ENCODE peak calls at places on chromosomes 6 and 20, in six cellular contexts. X is CD8-positive, alpha-beta memory T cell; O is CD8-positive, alpha-beta T cell; H is tibial nerve; Z is SK-N-SH; K is GM23338. W is an unnamed sample. For H3K36me3, the result is how much of the 10 kb centered on the place peaks cover.

GRCh38 chr20:32354592-32355416 is 3.3 kb upstream of the ASXL1 start:
- DNase-seq in X (no peak), O (no peak), H (no peak), Z (no peak), K (no peak), W (no peak)

GRCh38 chr6:81475646-81476045 is 276.8 kb downstream of the TENT5A start:
- DNase-seq in X (no peak), O (no peak), H (no peak), Z (no peak), K (no peak), W (no peak)

GRCh38 chr20:257419-257818 is at the start of gene DEFB132:
- DNase-seq in X (no peak), O (no peak), H (no peak), Z (peak), K (no peak), W (no peak)

GRCh38 chr20:4887586-4887985 is 113.7 kb downstream of the SLC23A2 start:
- DNase-seq in X (no peak), O (no peak), H (no peak), Z (no peak), K (no peak), W (no peak)

GRCh38 chr6:169145991-169146501 is 107.6 kb downstream of the THBS2 start:
- DNase-seq in X (no peak), O (peak), H (no peak), Z (no peak), K (no peak), W (no peak)

GRCh38 chr6:22363966-22364296 is 67.1 kb upstream of the PRL start:
- DNase-seq in X (no peak), O (no peak), H (no peak), Z (no peak), K (no peak), W (no peak)

GRCh38 chr6:142530566-142530965 is 228.8 kb downstream of the ADGRG6 start:
- DNase-seq in X (no peak), O (no peak), H (no peak), Z (no peak), K (no peak), W (no peak)

GRCh38 chr20:16713056-16713455 is 16.8 kb upstream of the SNRPB2 start:
- DNase-seq in X (no peak), O (no peak), H (no peak), Z (no peak), K (no peak), W (no peak)

GRCh38 chr20:13953227-13953626 is 37.2 kb downstream of the SEL1L2 start:
- DNase-seq in X (no peak), O (no peak), H (no peak), Z (no peak), K (peak), W (peak)

GRCh38 chr6:166488081-166488685 is 98.3 kb downstream of the RAMACL start:
- DNase-seq in X (peak), O (peak), H (peak), Z (no peak), K (no peak), W (no peak)

GRCh38 chr6:46626228-46626909 is 26.2 kb downstream of the CYP39A1 start:
- DNase-seq in X (no peak), O (no peak), H (peak), Z (peak), K (peak), W (peak)

GRCh38 chr6:27592481-27593199 is 119.7 kb upstream of the ZNF184 start:
- DNase-seq in X (peak), O (no peak), H (no peak), Z (no peak), K (peak), W (peak)

GRCh38 chr6:24821860-24822444 is 23.2 kb upstream of the ARMH2 start:
- DNase-seq in X (no peak), O (no peak), H (no peak), Z (no peak), K (no peak), W (no peak)

GRCh38 chr6:18147160-18147559 is 7.7 kb downstream of the TPMT start:
- DNase-seq in X (no peak), O (no peak), H (no peak), Z (no peak), K (no peak), W (no peak)

GRCh38 chr6:25136879-25137278 is 142.3 kb upstream of the CARMIL1 start:
- DNase-seq in X (no peak), O (no peak), H (peak), Z (no peak), K (no peak), W (no peak)

GRCh38 chr20:58630063-58630462 is 21.0 kb upstream of the STX16 start:
- DNase-seq in X (no peak), O (no peak), H (no peak), Z (no peak), K (no peak), W (no peak)

GRCh38 chr6:1242439-1242838 is 69.5 kb upstream of the FOXQ1 start:
- DNase-seq in X (no peak), O (no peak), H (no peak), Z (no peak), K (no peak), W (no peak)

GRCh38 chr6:47655719-47656595 is 42.4 kb upstream of the ADGRF4 start:
- DNase-seq in X (no peak), O (no peak), H (no peak), Z (no peak), K (peak), W (peak)

GRCh38 chr20:25399038-25399430 is 8.4 kb upstream of the ABHD12 start:
- DNase-seq in X (peak), O (peak), H (peak), Z (peak), K (peak), W (peak)

GRCh38 chr6:26159417-26160273 is 72.4 kb downstream of the HFE start:
- DNase-seq in X (no peak), O (no peak), H (no peak), Z (no peak), K (peak), W (peak)

GRCh38 chr6:40931927-40932326 is 107.1 kb downstream of the UNC5CL start:
- DNase-seq in X (no peak), O (no peak), H (no peak), Z (no peak), K (no peak), W (no peak)

GRCh38 chr6:129501401-129502051 is 208.5 kb downstream of the ARHGAP18 start:
- DNase-seq in X (no peak), O (no peak), H (peak), Z (no peak), K (peak), W (no peak)

GRCh38 chr6:37096025-37096424 is 73.9 kb upstream of the PIM1 start:
- DNase-seq in X (no peak), O (no peak), H (no peak), Z (no peak), K (no peak), W (no peak)

GRCh38 chr6:168734523-168734922 is 293.5 kb downstream of the SMOC2 start:
- DNase-seq in X (no peak), O (no peak), H (no peak), Z (no peak), K (no peak), W (no peak)

GRCh38 chr6:55822815-55823214 is 52.6 kb downstream of the BMP5 start:
- DNase-seq in X (no peak), O (no peak), H (no peak), Z (no peak), K (no peak), W (no peak)

GRCh38 chr6:18242062-18242851 is 22.1 kb downstream of the DEK start:
- DNase-seq in X (no peak), O (no peak), H (no peak), Z (no peak), K (no peak), W (no peak)

GRCh38 chr6:105346052-105346451 is 56.8 kb downstream of the PREP start:
- DNase-seq in X (no peak), O (no peak), H (no peak), Z (no peak), K (no peak), W (no peak)

GRCh38 chr6:2891768-2892170 is 11.3 kb downstream of the SERPINB9 start:
- DNase-seq in X (peak), O (peak), H (no peak), Z (no peak), K (no peak), W (no peak)

GRCh38 chr6:136095961-136096360 is 154.2 kb downstream of the MTFR2 start:
- DNase-seq in X (no peak), O (no peak), H (peak), Z (no peak), K (no peak), W (no peak)

GRCh38 chr20:62702886-62703852 is 5.5 kb upstream of the NTSR1 start:
- DNase-seq in X (no peak), O (peak), H (no peak), Z (no peak), K (no peak), W (no peak)

GRCh38 chr6:74631558-74631957 is 574.3 kb downstream of the COL12A1 start:
- DNase-seq in X (no peak), O (no peak), H (no peak), Z (no peak), K (no peak), W (no peak)

GRCh38 chr20:33229843-33230242 is 6.0 kb upstream of the BPIFA1 start:
- DNase-seq in X (no peak), O (peak), H (no peak), Z (no peak), K (no peak), W (no peak)

GRCh38 chr6:156809446-156810178 is 32.4 kb downstream of the ARID1B start:
- DNase-seq in X (no peak), O (no peak), H (no peak), Z (no peak), K (no peak), W (no peak)

GRCh38 chr6:37624606-37625574 is 72.8 kb downstream of the MDGA1 start:
- DNase-seq in X (peak), O (no peak), H (no peak), Z (peak), K (peak), W (peak)

GRCh38 chr6:159973951-159974350 is 5.1 kb downstream of the IGF2R start:
- DNase-seq in X (no peak), O (no peak), H (no peak), Z (no peak), K (no peak), W (no peak)

GRCh38 chr6:149389509-149390297 is 10.4 kb upstream of the SUMO4 start:
- DNase-seq in X (no peak), O (no peak), H (no peak), Z (no peak), K (no peak), W (no peak)
- H3K36me3 ChIP-seq in X (under half), O (under half), H (under half), Z (under half), K (under half), W (under half)

DNA sequence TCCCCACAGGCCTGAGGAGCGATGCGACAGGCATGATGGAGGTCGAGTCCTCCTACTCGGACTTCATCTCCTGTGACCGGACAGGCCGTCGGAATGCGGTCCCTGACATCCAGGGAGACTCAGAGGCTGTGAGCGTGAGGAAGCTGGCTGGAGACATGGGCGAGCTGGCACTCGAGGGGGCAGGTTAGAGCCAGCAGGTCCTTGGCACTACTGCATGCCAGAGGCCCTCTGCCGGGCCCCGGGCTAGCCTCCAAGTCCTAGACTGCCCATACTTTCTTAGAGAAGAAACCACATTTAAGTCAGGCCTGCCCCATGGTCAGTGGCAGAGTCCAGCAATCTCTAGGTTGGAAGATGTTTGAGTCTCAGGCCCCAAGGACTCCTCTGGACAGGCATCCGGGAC is 32.1 kb downstream of the PKIG start:
- DNase-seq in X (no peak), O (no peak), H (no peak), Z (no peak), K (no peak), W (no peak)
- H3K36me3 ChIP-seq in X (under half), O (under half), H (under half), Z (under half), K (under half), W (under half)

GRCh38 chr6:63689421-63689820 is 53.8 kb downstream of the PHF3 start:
- DNase-seq in X (no peak), O (no peak), H (no peak), Z (no peak), K (no peak), W (no peak)
- H3K36me3 ChIP-seq in X (under half), O (under half), H (under half), Z (under half), K (under half), W (under half)

GRCh38 chr6:7411328-7411727 is 21.7 kb downstream of the RIOK1 start:
- DNase-seq in X (no peak), O (no peak), H (no peak), Z (no peak), K (no peak), W (no peak)

GRCh38 chr6:7410801-7411200 is 21.2 kb downstream of the RIOK1 start:
- DNase-seq in X (no peak), O (no peak), H (no peak), Z (no peak), K (no peak), W (no peak)

GRCh38 chr6:7409740-7410139 is 20.1 kb downstream of the RIOK1 start:
- DNase-seq in X (no peak), O (no peak), H (no peak), Z (no peak), K (no peak), W (no peak)

GRCh38 chr6:7414811-7415210 is 25.2 kb downstream of the RIOK1 start:
- DNase-seq in X (no peak), O (no peak), H (no peak), Z (no peak), K (peak), W (no peak)

GRCh38 chr6:7413151-7413823 is 23.7 kb downstream of the RIOK1 start:
- DNase-seq in X (no peak), O (no peak), H (no peak), Z (no peak), K (no peak), W (no peak)
- H3K36me3 ChIP-seq in X (half or more), O (half or more), H (under half), Z (half or more), K (half or more), W (under half)

W was measured in H7.